ENCODE peak calls at places on chromosomes 5 and 9, in ten cellular contexts. One of them, this sample, is unnamed.

GRCh38 chr5:75526065-75526464 is 14.4 kb downstream of the POLK start:
- DNase-seq in cardiac muscle cell: no peak
- DNase-seq in CD8-positive, alpha-beta T cell: no peak
- DNase-seq in stomach: no peak
- DNase-seq in Karpas-422: no peak
- DNase-seq in Panc1: no peak
- DNase-seq in right atrium auricular region: no peak
- DNase-seq in tibial artery: no peak
- DNase-seq in GM23248: no peak
- DNase-seq in lower lobe of right lung: no peak
- DNase-seq in this sample: no peak

GRCh38 chr5:134982230-134982629 is 14.5 kb downstream of the CATSPER3 start:
- DNase-seq in right atrium auricular region: no peak
- DNase-seq in GM23248: peak; percentile 16
- DNase-seq in CD8-positive, alpha-beta T cell: no peak
- DNase-seq in Karpas-422: no peak
- DNase-seq in stomach: no peak
- DNase-seq in Panc1: no peak
- DNase-seq in cardiac muscle cell: no peak
- DNase-seq in lower lobe of right lung: no peak
- DNase-seq in tibial artery: no peak
- DNase-seq in this sample: no peak

GRCh38 chr5:8473827-8474568 is 605.0 kb downstream of the MTRR start:
- DNase-seq in cardiac muscle cell: no peak
- DNase-seq in lower lobe of right lung: no peak
- DNase-seq in Karpas-422: no peak
- DNase-seq in GM23248: no peak
- DNase-seq in right atrium auricular region: no peak
- DNase-seq in Panc1: no peak
- DNase-seq in CD8-positive, alpha-beta T cell: no peak
- DNase-seq in stomach: no peak
- DNase-seq in tibial artery: no peak
- DNase-seq in this sample: no peak

GRCh38 chr5:157172408-157172807 is 6.3 kb upstream of the GARIN3 start:
- DNase-seq in right atrium auricular region: peak; percentile 13
- DNase-seq in stomach: no peak
- DNase-seq in cardiac muscle cell: no peak
- DNase-seq in Panc1: no peak
- DNase-seq in lower lobe of right lung: no peak
- DNase-seq in tibial artery: no peak
- DNase-seq in GM23248: no peak
- DNase-seq in CD8-positive, alpha-beta T cell: peak; percentile 67
- DNase-seq in Karpas-422: peak; percentile 86
- DNase-seq in this sample: peak; percentile 52

GRCh38 chr5:54836959-54837534 is 148.3 kb downstream of the ESM1 start:
- DNase-seq in CD8-positive, alpha-beta T cell: no peak
- DNase-seq in Karpas-422: no peak
- DNase-seq in cardiac muscle cell: no peak
- DNase-seq in right atrium auricular region: no peak
- DNase-seq in Panc1: no peak
- DNase-seq in stomach: no peak
- DNase-seq in GM23248: peak; percentile 31
- DNase-seq in tibial artery: no peak
- DNase-seq in lower lobe of right lung: no peak
- DNase-seq in this sample: no peak

GRCh38 chr5:178377583-178378270 is 145.1 kb upstream of the PHYKPL start:
- DNase-seq in Panc1: no peak
- DNase-seq in stomach: no peak
- DNase-seq in GM23248: no peak
- DNase-seq in CD8-positive, alpha-beta T cell: no peak
- DNase-seq in Karpas-422: no peak
- DNase-seq in cardiac muscle cell: no peak
- DNase-seq in tibial artery: no peak
- DNase-seq in lower lobe of right lung: no peak
- DNase-seq in right atrium auricular region: no peak
- DNase-seq in this sample: no peak

GRCh38 chr5:152113401-152113800 is 188.8 kb upstream of the GLRA1 start:
- DNase-seq in stomach: no peak
- DNase-seq in CD8-positive, alpha-beta T cell: no peak
- DNase-seq in tibial artery: no peak
- DNase-seq in Karpas-422: no peak
- DNase-seq in lower lobe of right lung: no peak
- DNase-seq in Panc1: no peak
- DNase-seq in cardiac muscle cell: no peak
- DNase-seq in right atrium auricular region: no peak
- DNase-seq in GM23248: no peak
- DNase-seq in this sample: peak; percentile 16

GRCh38 chr5:175460126-175460525 is 16.1 kb upstream of the DRD1 start:
- DNase-seq in Panc1: no peak
- DNase-seq in lower lobe of right lung: no peak
- DNase-seq in right atrium auricular region: no peak
- DNase-seq in stomach: no peak
- DNase-seq in GM23248: peak; percentile 50
- DNase-seq in tibial artery: no peak
- DNase-seq in cardiac muscle cell: peak; percentile 36
- DNase-seq in Karpas-422: peak; percentile 44
- DNase-seq in CD8-positive, alpha-beta T cell: no peak
- DNase-seq in this sample: no peak

GRCh38 chr9:22446950-22447606 is 454 bp downstream of the DMRTA1 start:
- DNase-seq in lower lobe of right lung: peak; percentile 79
- DNase-seq in GM23248: peak; percentile 60
- DNase-seq in right atrium auricular region: no peak
- DNase-seq in tibial artery: peak; percentile 33
- DNase-seq in cardiac muscle cell: peak; percentile 88
- DNase-seq in Panc1: no peak
- DNase-seq in stomach: peak; percentile 69
- DNase-seq in Karpas-422: no peak
- DNase-seq in CD8-positive, alpha-beta T cell: no peak
- DNase-seq in this sample: peak; percentile 2

GRCh38 chr9:134039386-134040175 is 14.3 kb downstream of the BRD3OS start:
- DNase-seq in stomach: no peak
- DNase-seq in right atrium auricular region: no peak
- DNase-seq in Panc1: no peak
- DNase-seq in tibial artery: no peak
- DNase-seq in cardiac muscle cell: no peak
- DNase-seq in Karpas-422: no peak
- DNase-seq in GM23248: no peak
- DNase-seq in lower lobe of right lung: no peak
- DNase-seq in CD8-positive, alpha-beta T cell: no peak
- DNase-seq in this sample: no peak

GRCh38 chr9:130844028-130844427 is 9.0 kb downstream of the ABL1 start:
- DNase-seq in cardiac muscle cell: no peak
- DNase-seq in CD8-positive, alpha-beta T cell: no peak
- DNase-seq in Panc1: no peak
- DNase-seq in Karpas-422: peak; percentile 22
- DNase-seq in lower lobe of right lung: no peak
- DNase-seq in tibial artery: peak; percentile 46
- DNase-seq in stomach: no peak
- DNase-seq in right atrium auricular region: peak; percentile 58
- DNase-seq in GM23248: no peak
- DNase-seq in this sample: no peak
- H3K4me1 ChIP-seq in cardiac muscle cell: peaks cover 22% of the 10 kb centered on the region
- H3K4me1 ChIP-seq in CD8-positive, alpha-beta T cell: no peaks in the 10 kb centered on the region
- H3K4me1 ChIP-seq in Panc1: peaks cover 73% of the 10 kb centered on the region
- H3K4me1 ChIP-seq in Karpas-422: peaks cover 11% of the 10 kb centered on the region
- H3K4me1 ChIP-seq in lower lobe of right lung: peaks cover 73% of the 10 kb centered on the region
- H3K4me1 ChIP-seq in tibial artery: peaks cover 98% of the 10 kb centered on the region
- H3K4me1 ChIP-seq in stomach: peaks cover 72% of the 10 kb centered on the region
- H3K4me1 ChIP-seq in right atrium auricular region: peaks cover 87% of the 10 kb centered on the region
- H3K4me1 ChIP-seq in GM23248: peaks cover 77% of the 10 kb centered on the region
- H3K4me1 ChIP-seq in this sample: peaks cover 26% of the 10 kb centered on the region

DNA sequence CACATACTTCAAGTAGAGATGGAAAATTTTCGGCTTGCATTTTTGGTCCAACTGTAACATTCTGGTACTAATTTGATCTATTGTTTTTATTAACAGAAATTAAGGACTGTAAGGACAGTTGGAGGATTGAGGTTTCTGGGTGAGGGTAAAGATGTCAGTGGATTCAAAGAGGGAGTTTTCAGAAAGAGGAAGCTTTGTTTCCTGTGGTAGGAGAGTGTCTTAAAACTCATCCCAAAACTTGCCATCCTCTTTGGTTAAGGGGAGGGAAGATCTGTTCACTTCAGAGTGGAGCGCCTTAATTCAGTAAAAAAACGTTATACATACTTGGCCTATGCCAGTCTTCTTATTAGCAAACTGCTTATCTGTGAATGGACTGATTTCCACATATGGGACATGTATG is 13.8 kb downstream of the CNTRL start:
- DNase-seq in tibial artery: no peak
- DNase-seq in GM23248: no peak
- DNase-seq in right atrium auricular region: no peak
- DNase-seq in CD8-positive, alpha-beta T cell: no peak
- DNase-seq in lower lobe of right lung: no peak
- DNase-seq in stomach: no peak
- DNase-seq in cardiac muscle cell: no peak
- DNase-seq in Karpas-422: no peak
- DNase-seq in Panc1: no peak
- DNase-seq in this sample: no peak
- H3K4me1 ChIP-seq in tibial artery: no peaks in the 10 kb centered on the region
- H3K4me1 ChIP-seq in GM23248: peaks cover 22% of the 10 kb centered on the region
- H3K4me1 ChIP-seq in right atrium auricular region: no peaks in the 10 kb centered on the region
- H3K4me1 ChIP-seq in CD8-positive, alpha-beta T cell: no peaks in the 10 kb centered on the region
- H3K4me1 ChIP-seq in lower lobe of right lung: no peaks in the 10 kb centered on the region
- H3K4me1 ChIP-seq in stomach: no peaks in the 10 kb centered on the region
- H3K4me1 ChIP-seq in cardiac muscle cell: no peaks in the 10 kb centered on the region
- H3K4me1 ChIP-seq in Karpas-422: no peaks in the 10 kb centered on the region
- H3K4me1 ChIP-seq in Panc1: no peaks in the 10 kb centered on the region
- H3K4me1 ChIP-seq in this sample: no peaks in the 10 kb centered on the region

DNA sequence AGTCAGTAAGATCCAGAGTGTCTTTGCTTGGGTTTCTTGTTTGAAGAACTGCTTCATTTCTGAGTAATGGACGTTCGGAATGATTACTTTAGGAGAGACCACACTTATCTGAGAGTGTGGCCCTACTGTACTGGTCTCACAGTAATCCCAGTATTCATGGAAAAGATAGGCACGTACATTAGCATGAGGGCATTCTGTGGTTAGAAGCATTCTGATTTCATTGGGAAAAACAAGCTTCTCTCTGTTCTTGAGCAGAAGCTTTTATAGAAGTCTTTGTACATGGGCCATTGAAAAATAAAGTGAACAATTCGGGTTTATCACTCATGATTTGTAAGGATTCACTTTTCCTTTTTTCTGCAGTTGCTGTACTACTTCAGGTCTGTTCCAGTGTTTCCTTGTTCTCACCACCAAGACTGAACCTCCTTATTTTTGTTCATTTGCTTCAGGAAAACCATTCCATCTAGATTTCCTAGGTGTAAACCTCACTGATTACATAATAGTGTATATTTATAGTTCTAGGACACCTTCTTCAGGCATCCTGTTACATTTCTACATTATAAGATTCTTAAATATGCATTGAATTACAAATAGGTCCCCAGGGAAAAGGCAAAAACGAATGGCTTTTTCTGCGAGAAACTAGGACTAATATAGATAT is 10.1 kb downstream of the TGFBR1 start:
- DNase-seq in stomach: no peak
- DNase-seq in tibial artery: no peak
- DNase-seq in CD8-positive, alpha-beta T cell: no peak
- DNase-seq in cardiac muscle cell: no peak
- DNase-seq in Karpas-422: no peak
- DNase-seq in right atrium auricular region: no peak
- DNase-seq in GM23248: no peak
- DNase-seq in lower lobe of right lung: no peak
- DNase-seq in Panc1: no peak
- DNase-seq in this sample: no peak
- H3K4me1 ChIP-seq in stomach: peaks cover 31% of the 10 kb centered on the region
- H3K4me1 ChIP-seq in tibial artery: peaks cover 83% of the 10 kb centered on the region
- H3K4me1 ChIP-seq in CD8-positive, alpha-beta T cell: peaks cover 84% of the 10 kb centered on the region
- H3K4me1 ChIP-seq in cardiac muscle cell: peaks cover 18% of the 10 kb centered on the region
- H3K4me1 ChIP-seq in Karpas-422: peaks cover 14% of the 10 kb centered on the region
- H3K4me1 ChIP-seq in right atrium auricular region: peaks cover 46% of the 10 kb centered on the region
- H3K4me1 ChIP-seq in GM23248: peaks cover 14% of the 10 kb centered on the region
- H3K4me1 ChIP-seq in lower lobe of right lung: peaks cover 73% of the 10 kb centered on the region
- H3K4me1 ChIP-seq in Panc1: no peaks in the 10 kb centered on the region
- H3K4me1 ChIP-seq in this sample: peaks cover 90% of the 10 kb centered on the region

DNA sequence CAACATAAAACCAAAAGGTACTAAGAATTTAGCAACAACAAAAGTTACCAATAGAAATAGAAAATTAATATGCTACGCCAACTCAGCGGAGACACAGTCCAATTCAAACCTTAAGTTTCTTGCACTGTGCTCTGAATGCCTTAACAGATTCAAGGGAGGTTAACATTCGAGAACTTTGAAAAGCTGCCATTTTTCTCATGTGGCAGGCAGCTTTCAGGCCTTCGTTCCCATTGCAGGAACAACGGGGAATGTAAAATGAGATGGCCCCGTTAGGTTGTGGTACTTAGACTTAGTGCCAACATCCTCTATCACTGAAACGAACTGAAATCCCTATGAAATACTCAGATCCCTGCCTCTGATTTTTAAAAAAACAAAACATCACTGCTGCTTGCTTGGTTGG is 22.4 kb downstream of the FNBP1 start:
- DNase-seq in Panc1: no peak
- DNase-seq in cardiac muscle cell: no peak
- DNase-seq in GM23248: no peak
- DNase-seq in lower lobe of right lung: no peak
- DNase-seq in stomach: no peak
- DNase-seq in CD8-positive, alpha-beta T cell: no peak
- DNase-seq in right atrium auricular region: no peak
- DNase-seq in tibial artery: no peak
- DNase-seq in Karpas-422: no peak
- DNase-seq in this sample: no peak
- H3K4me1 ChIP-seq in Panc1: peaks cover 46% of the 10 kb centered on the region
- H3K4me1 ChIP-seq in cardiac muscle cell: peaks cover 5% of the 10 kb centered on the region
- H3K4me1 ChIP-seq in GM23248: peaks cover 29% of the 10 kb centered on the region
- H3K4me1 ChIP-seq in lower lobe of right lung: peaks cover 21% of the 10 kb centered on the region
- H3K4me1 ChIP-seq in stomach: peaks cover 21% of the 10 kb centered on the region
- H3K4me1 ChIP-seq in CD8-positive, alpha-beta T cell: peaks cover 42% of the 10 kb centered on the region
- H3K4me1 ChIP-seq in right atrium auricular region: peaks cover 18% of the 10 kb centered on the region
- H3K4me1 ChIP-seq in tibial artery: peaks cover 82% of the 10 kb centered on the region
- H3K4me1 ChIP-seq in Karpas-422: peaks cover 9% of the 10 kb centered on the region
- H3K4me1 ChIP-seq in this sample: peaks cover 41% of the 10 kb centered on the region

DNA sequence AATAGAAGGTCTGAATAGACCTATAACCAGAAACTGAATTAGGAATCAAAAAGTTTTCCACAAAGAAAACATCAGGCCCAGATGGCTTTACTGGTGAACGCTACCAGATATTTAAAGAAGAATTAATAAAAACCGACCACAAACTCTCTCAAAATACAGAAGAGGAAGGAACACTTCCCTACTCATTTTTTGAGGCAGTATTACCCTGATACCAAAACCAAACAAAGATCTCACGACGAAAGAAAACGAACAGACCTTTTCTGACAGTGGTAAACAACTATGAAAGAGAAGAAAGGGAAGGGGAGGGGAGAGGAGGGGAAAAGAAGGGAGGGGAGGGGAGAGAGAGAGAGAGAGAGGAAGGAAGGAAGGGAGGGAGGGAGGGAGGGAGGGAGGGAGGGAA is 13.5 kb downstream of the B4GALT1 start:
- DNase-seq in tibial artery: no peak
- DNase-seq in GM23248: no peak
- DNase-seq in Karpas-422: no peak
- DNase-seq in lower lobe of right lung: no peak
- DNase-seq in stomach: no peak
- DNase-seq in cardiac muscle cell: no peak
- DNase-seq in CD8-positive, alpha-beta T cell: no peak
- DNase-seq in right atrium auricular region: no peak
- DNase-seq in Panc1: no peak
- DNase-seq in this sample: no peak
- H3K4me1 ChIP-seq in tibial artery: peaks cover 78% of the 10 kb centered on the region
- H3K4me1 ChIP-seq in GM23248: peaks cover 80% of the 10 kb centered on the region
- H3K4me1 ChIP-seq in Karpas-422: peaks cover 26% of the 10 kb centered on the region
- H3K4me1 ChIP-seq in lower lobe of right lung: peaks cover 93% of the 10 kb centered on the region
- H3K4me1 ChIP-seq in stomach: peaks cover 37% of the 10 kb centered on the region
- H3K4me1 ChIP-seq in cardiac muscle cell: peaks cover 28% of the 10 kb centered on the region
- H3K4me1 ChIP-seq in CD8-positive, alpha-beta T cell: peaks cover 74% of the 10 kb centered on the region
- H3K4me1 ChIP-seq in right atrium auricular region: peaks cover 90% of the 10 kb centered on the region
- H3K4me1 ChIP-seq in Panc1: peaks cover 48% of the 10 kb centered on the region
- H3K4me1 ChIP-seq in this sample: peaks cover 75% of the 10 kb centered on the region

GRCh38 chr9:93096811-93097382 is 880 bp downstream of the CARD19 start:
- DNase-seq in CD8-positive, alpha-beta T cell: no peak
- DNase-seq in cardiac muscle cell: no peak
- DNase-seq in right atrium auricular region: no peak
- DNase-seq in tibial artery: no peak
- DNase-seq in Karpas-422: no peak
- DNase-seq in GM23248: peak; percentile 27
- DNase-seq in lower lobe of right lung: no peak
- DNase-seq in Panc1: no peak
- DNase-seq in stomach: no peak
- DNase-seq in this sample: no peak
- H3K4me1 ChIP-seq in CD8-positive, alpha-beta T cell: peaks cover 66% of the 10 kb centered on the region
- H3K4me1 ChIP-seq in cardiac muscle cell: peaks cover 9% of the 10 kb centered on the region
- H3K4me1 ChIP-seq in right atrium auricular region: peaks cover 62% of the 10 kb centered on the region
- H3K4me1 ChIP-seq in tibial artery: peaks cover 51% of the 10 kb centered on the region
- H3K4me1 ChIP-seq in Karpas-422: peaks cover 32% of the 10 kb centered on the region
- H3K4me1 ChIP-seq in GM23248: peaks cover 18% of the 10 kb centered on the region
- H3K4me1 ChIP-seq in lower lobe of right lung: peaks cover 68% of the 10 kb centered on the region
- H3K4me1 ChIP-seq in Panc1: peaks cover 26% of the 10 kb centered on the region
- H3K4me1 ChIP-seq in stomach: peaks cover 36% of the 10 kb centered on the region
- H3K4me1 ChIP-seq in this sample: peaks cover 63% of the 10 kb centered on the region

This sample was measured in CD8-positive, alpha-beta memory T cell.